ENCODE peak calls at places on chromosome 11, in ten cellular contexts. One of them, this sample, is unnamed.

GRCh38 chr11:7098235-7098832 is 9.5 kb downstream of the RBMXL2 start:
- DNase-seq in body of pancreas: no peak
- DNase-seq in gastrocnemius medialis: no peak
- DNase-seq in CD4-positive, CD25-positive, alpha-beta regulatory T cell: peak; percentile 61
- DNase-seq in cardiac muscle cell: peak; percentile 70
- DNase-seq in adrenal gland: no peak
- DNase-seq in lung: no peak
- DNase-seq in caudate nucleus: no peak
- DNase-seq in uterus: no peak
- DNase-seq in HCT116: peak; percentile 50
- DNase-seq in this sample: no peak

GRCh38 chr11:30257058-30257457 is 26.2 kb downstream of the FSHB start:
- DNase-seq in cardiac muscle cell: no peak
- DNase-seq in uterus: no peak
- DNase-seq in body of pancreas: no peak
- DNase-seq in caudate nucleus: no peak
- DNase-seq in HCT116: no peak
- DNase-seq in lung: no peak
- DNase-seq in adrenal gland: no peak
- DNase-seq in gastrocnemius medialis: no peak
- DNase-seq in CD4-positive, CD25-positive, alpha-beta regulatory T cell: no peak
- DNase-seq in this sample: no peak

GRCh38 chr11:119317592-119318239 is 786 bp upstream of the MCAM start:
- DNase-seq in body of pancreas: no peak
- DNase-seq in HCT116: no peak
- DNase-seq in adrenal gland: no peak
- DNase-seq in uterus: no peak
- DNase-seq in CD4-positive, CD25-positive, alpha-beta regulatory T cell: no peak
- DNase-seq in gastrocnemius medialis: no peak
- DNase-seq in caudate nucleus: no peak
- DNase-seq in cardiac muscle cell: no peak
- DNase-seq in lung: no peak
- DNase-seq in this sample: no peak

GRCh38 chr11:2728663-2729332 is 29.0 kb upstream of the KCNQ1OT1 start:
- DNase-seq in adrenal gland: no peak
- DNase-seq in gastrocnemius medialis: no peak
- DNase-seq in HCT116: no peak
- DNase-seq in caudate nucleus: peak; percentile 74
- DNase-seq in cardiac muscle cell: no peak
- DNase-seq in uterus: no peak
- DNase-seq in lung: no peak
- DNase-seq in CD4-positive, CD25-positive, alpha-beta regulatory T cell: no peak
- DNase-seq in body of pancreas: peak; percentile 70
- DNase-seq in this sample: peak; percentile 54

GRCh38 chr11:62588966-62589637 is 2.2 kb downstream of the TUT1 start:
- DNase-seq in cardiac muscle cell: no peak
- DNase-seq in lung: no peak
- DNase-seq in gastrocnemius medialis: no peak
- DNase-seq in HCT116: no peak
- DNase-seq in adrenal gland: no peak
- DNase-seq in body of pancreas: no peak
- DNase-seq in uterus: no peak
- DNase-seq in CD4-positive, CD25-positive, alpha-beta regulatory T cell: peak; percentile 54
- DNase-seq in caudate nucleus: no peak
- DNase-seq in this sample: no peak

GRCh38 chr11:123145220-123145619 is 49.8 kb downstream of the CLMP start:
- DNase-seq in body of pancreas: peak; percentile 87
- DNase-seq in cardiac muscle cell: no peak
- DNase-seq in CD4-positive, CD25-positive, alpha-beta regulatory T cell: no peak
- DNase-seq in uterus: no peak
- DNase-seq in adrenal gland: peak; percentile 81
- DNase-seq in HCT116: peak; percentile 73
- DNase-seq in caudate nucleus: no peak
- DNase-seq in gastrocnemius medialis: peak; percentile 25
- DNase-seq in lung: peak; percentile 72
- DNase-seq in this sample: no peak

GRCh38 chr11:115423728-115424459 is 80.3 kb downstream of the CADM1 start:
- DNase-seq in CD4-positive, CD25-positive, alpha-beta regulatory T cell: no peak
- DNase-seq in body of pancreas: no peak
- DNase-seq in caudate nucleus: no peak
- DNase-seq in uterus: no peak
- DNase-seq in cardiac muscle cell: no peak
- DNase-seq in lung: no peak
- DNase-seq in HCT116: no peak
- DNase-seq in gastrocnemius medialis: no peak
- DNase-seq in adrenal gland: no peak
- DNase-seq in this sample: no peak

GRCh38 chr11:117678651-117679407 is 118.2 kb downstream of the DSCAML1 start:
- DNase-seq in lung: no peak
- DNase-seq in CD4-positive, CD25-positive, alpha-beta regulatory T cell: no peak
- DNase-seq in cardiac muscle cell: no peak
- DNase-seq in gastrocnemius medialis: no peak
- DNase-seq in adrenal gland: no peak
- DNase-seq in HCT116: no peak
- DNase-seq in uterus: no peak
- DNase-seq in caudate nucleus: peak; percentile 51
- DNase-seq in body of pancreas: no peak
- DNase-seq in this sample: peak; percentile 64

GRCh38 chr11:46332568-46333128 is 14.6 kb upstream of the DGKZ start:
- DNase-seq in uterus: no peak
- DNase-seq in caudate nucleus: no peak
- DNase-seq in CD4-positive, CD25-positive, alpha-beta regulatory T cell: no peak
- DNase-seq in HCT116: no peak
- DNase-seq in cardiac muscle cell: peak; percentile 67
- DNase-seq in body of pancreas: no peak
- DNase-seq in adrenal gland: no peak
- DNase-seq in gastrocnemius medialis: no peak
- DNase-seq in lung: no peak
- DNase-seq in this sample: no peak

GRCh38 chr11:25065711-25066110 is 568.9 kb downstream of the LUZP2 start:
- DNase-seq in adrenal gland: no peak
- DNase-seq in lung: no peak
- DNase-seq in uterus: no peak
- DNase-seq in gastrocnemius medialis: no peak
- DNase-seq in cardiac muscle cell: no peak
- DNase-seq in body of pancreas: no peak
- DNase-seq in HCT116: no peak
- DNase-seq in caudate nucleus: no peak
- DNase-seq in CD4-positive, CD25-positive, alpha-beta regulatory T cell: no peak
- DNase-seq in this sample: no peak

GRCh38 chr11:1163911-1164735 is 6.4 kb downstream of the MUC5AC start:
- DNase-seq in HCT116: no peak
- DNase-seq in cardiac muscle cell: no peak
- DNase-seq in uterus: no peak
- DNase-seq in lung: no peak
- DNase-seq in gastrocnemius medialis: no peak
- DNase-seq in body of pancreas: peak; percentile 7
- DNase-seq in CD4-positive, CD25-positive, alpha-beta regulatory T cell: no peak
- DNase-seq in adrenal gland: no peak
- DNase-seq in caudate nucleus: no peak
- DNase-seq in this sample: peak; percentile 34

GRCh38 chr11:87432006-87432405 is 394.3 kb downstream of the TMEM135 start:
- DNase-seq in body of pancreas: no peak
- DNase-seq in adrenal gland: no peak
- DNase-seq in caudate nucleus: no peak
- DNase-seq in HCT116: no peak
- DNase-seq in lung: no peak
- DNase-seq in CD4-positive, CD25-positive, alpha-beta regulatory T cell: no peak
- DNase-seq in cardiac muscle cell: no peak
- DNase-seq in gastrocnemius medialis: no peak
- DNase-seq in uterus: no peak
- DNase-seq in this sample: no peak

GRCh38 chr11:65592840-65593517 is 2.6 kb downstream of the KCNK7 start:
- DNase-seq in lung: no peak
- DNase-seq in CD4-positive, CD25-positive, alpha-beta regulatory T cell: no peak
- DNase-seq in body of pancreas: peak; percentile 9
- DNase-seq in gastrocnemius medialis: no peak
- DNase-seq in cardiac muscle cell: no peak
- DNase-seq in adrenal gland: no peak
- DNase-seq in uterus: no peak
- DNase-seq in caudate nucleus: no peak
- DNase-seq in HCT116: no peak
- DNase-seq in this sample: no peak
- H3K27ac ChIP-seq in lung: no peak overlapping the region
- H3K27ac ChIP-seq in CD4-positive, CD25-positive, alpha-beta regulatory T cell: no peak overlapping the region
- H3K27ac ChIP-seq in body of pancreas: no peak overlapping the region
- H3K27ac ChIP-seq in gastrocnemius medialis: peak overlapping the region; percentile 98
- H3K27ac ChIP-seq in cardiac muscle cell: no peak overlapping the region
- H3K27ac ChIP-seq in adrenal gland: no peak overlapping the region
- H3K27ac ChIP-seq in uterus: no peak overlapping the region
- H3K27ac ChIP-seq in caudate nucleus: peak overlapping the region; percentile 67
- H3K27ac ChIP-seq in HCT116: peak overlapping the region; percentile 26
- H3K27ac ChIP-seq in this sample: peak overlapping the region; percentile 14

DNA sequence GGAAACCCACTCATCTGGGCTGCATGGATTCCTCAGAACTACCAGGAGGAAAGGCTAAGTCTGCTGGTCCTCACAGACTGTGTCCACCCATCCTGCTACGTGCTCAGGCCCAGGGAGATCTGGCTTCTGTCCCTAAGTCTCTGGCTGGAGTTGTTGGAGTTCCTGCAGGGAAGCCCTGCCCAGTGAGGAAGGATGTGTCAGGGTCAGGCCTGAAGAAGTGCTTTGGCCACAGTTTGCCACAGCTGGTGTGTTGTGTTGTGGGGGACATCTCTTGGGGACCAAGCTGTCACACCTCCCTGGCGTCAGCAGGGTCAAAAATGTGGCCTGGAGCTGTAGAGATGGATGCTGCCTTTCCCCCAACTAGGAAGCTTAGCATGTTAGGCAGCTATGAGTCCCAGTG is 684.7 kb downstream of the METTL15 start:
- DNase-seq in adrenal gland: no peak
- DNase-seq in caudate nucleus: no peak
- DNase-seq in gastrocnemius medialis: no peak
- DNase-seq in cardiac muscle cell: no peak
- DNase-seq in CD4-positive, CD25-positive, alpha-beta regulatory T cell: no peak
- DNase-seq in HCT116: no peak
- DNase-seq in lung: no peak
- DNase-seq in body of pancreas: no peak
- DNase-seq in uterus: no peak
- DNase-seq in this sample: no peak
- H3K27ac ChIP-seq in adrenal gland: no peak overlapping the region
- H3K27ac ChIP-seq in caudate nucleus: no peak overlapping the region
- H3K27ac ChIP-seq in gastrocnemius medialis: no peak overlapping the region
- H3K27ac ChIP-seq in cardiac muscle cell: no peak overlapping the region
- H3K27ac ChIP-seq in CD4-positive, CD25-positive, alpha-beta regulatory T cell: no peak overlapping the region
- H3K27ac ChIP-seq in HCT116: no peak overlapping the region
- H3K27ac ChIP-seq in lung: no peak overlapping the region
- H3K27ac ChIP-seq in body of pancreas: no peak overlapping the region
- H3K27ac ChIP-seq in uterus: no peak overlapping the region
- H3K27ac ChIP-seq in this sample: no peak overlapping the region

GRCh38 chr11:67450796-67451657 is 1.5 kb downstream of the GPR152 start:
- DNase-seq in caudate nucleus: no peak
- DNase-seq in uterus: no peak
- DNase-seq in gastrocnemius medialis: no peak
- DNase-seq in cardiac muscle cell: no peak
- DNase-seq in CD4-positive, CD25-positive, alpha-beta regulatory T cell: no peak
- DNase-seq in adrenal gland: no peak
- DNase-seq in HCT116: no peak
- DNase-seq in body of pancreas: no peak
- DNase-seq in lung: no peak
- DNase-seq in this sample: no peak

GRCh38 chr11:67455054-67455453 is at the start of gene CABP4:
- DNase-seq in body of pancreas: no peak
- DNase-seq in uterus: no peak
- DNase-seq in CD4-positive, CD25-positive, alpha-beta regulatory T cell: no peak
- DNase-seq in cardiac muscle cell: no peak
- DNase-seq in HCT116: no peak
- DNase-seq in lung: no peak
- DNase-seq in adrenal gland: no peak
- DNase-seq in gastrocnemius medialis: no peak
- DNase-seq in caudate nucleus: no peak
- DNase-seq in this sample: no peak

GRCh38 chr11:67453816-67454732 is 1.1 kb upstream of the CABP4 start:
- DNase-seq in CD4-positive, CD25-positive, alpha-beta regulatory T cell: no peak
- DNase-seq in lung: no peak
- DNase-seq in body of pancreas: no peak
- DNase-seq in cardiac muscle cell: no peak
- DNase-seq in HCT116: no peak
- DNase-seq in adrenal gland: no peak
- DNase-seq in caudate nucleus: no peak
- DNase-seq in uterus: no peak
- DNase-seq in gastrocnemius medialis: no peak
- DNase-seq in this sample: no peak

GRCh38 chr11:67451658-67451976 is 912 bp downstream of the GPR152 start:
- DNase-seq in CD4-positive, CD25-positive, alpha-beta regulatory T cell: no peak
- DNase-seq in adrenal gland: no peak
- DNase-seq in body of pancreas: no peak
- DNase-seq in gastrocnemius medialis: no peak
- DNase-seq in HCT116: no peak
- DNase-seq in uterus: no peak
- DNase-seq in caudate nucleus: no peak
- DNase-seq in cardiac muscle cell: no peak
- DNase-seq in lung: no peak
- DNase-seq in this sample: no peak

DNA sequence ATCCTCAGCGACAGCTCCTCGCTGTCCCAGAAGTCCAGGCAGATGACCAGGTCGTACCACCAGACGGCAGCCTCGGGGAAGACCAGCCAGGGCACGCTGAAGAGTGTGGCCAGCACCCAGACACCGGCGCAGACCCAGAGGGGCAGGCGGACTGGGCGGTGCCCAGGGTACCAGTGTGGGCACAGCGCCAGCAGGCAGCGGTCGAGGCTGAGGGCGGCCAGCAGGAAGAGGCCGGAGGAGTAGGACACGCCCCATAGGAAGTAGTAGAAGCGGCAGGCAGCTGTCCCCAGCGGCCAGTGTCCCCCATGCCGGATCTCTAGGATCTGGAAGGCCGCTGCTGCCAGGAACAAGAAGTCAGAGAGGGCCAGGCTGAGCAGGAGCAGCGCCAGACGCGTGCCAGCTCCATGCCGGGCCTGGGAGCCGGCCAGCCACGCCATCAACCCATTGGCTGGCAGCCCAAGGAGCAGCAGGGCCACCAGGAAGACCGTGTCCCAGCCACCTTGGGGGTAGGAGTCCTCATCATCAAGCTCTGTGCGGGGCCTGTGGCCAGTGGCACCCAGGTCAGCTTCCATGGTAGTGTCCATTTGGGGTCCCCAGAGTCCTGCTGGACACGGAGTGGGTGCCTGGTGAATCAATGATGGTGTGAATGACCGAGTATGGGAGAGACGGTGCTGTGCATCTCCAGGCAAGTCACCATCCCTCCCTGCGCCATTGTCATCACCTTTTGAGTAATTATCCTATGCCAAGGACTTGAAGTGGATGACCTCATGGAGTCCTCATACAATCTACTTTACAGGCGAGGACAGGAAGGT is at the start of gene GPR152:
- DNase-seq in uterus: no peak
- DNase-seq in caudate nucleus: no peak
- DNase-seq in cardiac muscle cell: no peak
- DNase-seq in adrenal gland: peak; percentile 40
- DNase-seq in gastrocnemius medialis: no peak
- DNase-seq in lung: no peak
- DNase-seq in CD4-positive, CD25-positive, alpha-beta regulatory T cell: no peak
- DNase-seq in HCT116: no peak
- DNase-seq in body of pancreas: peak; percentile 81
- DNase-seq in this sample: peak; percentile 50
- H3K27ac ChIP-seq in uterus: no peak within 1 kb of the TSS
- H3K27ac ChIP-seq in caudate nucleus: no peak within 1 kb of the TSS
- H3K27ac ChIP-seq in cardiac muscle cell: no peak within 1 kb of the TSS
- H3K27ac ChIP-seq in adrenal gland: no peak within 1 kb of the TSS
- H3K27ac ChIP-seq in gastrocnemius medialis: peak within 1 kb of the TSS; percentile 19
- H3K27ac ChIP-seq in lung: no peak within 1 kb of the TSS
- H3K27ac ChIP-seq in CD4-positive, CD25-positive, alpha-beta regulatory T cell: no peak within 1 kb of the TSS
- H3K27ac ChIP-seq in HCT116: no peak within 1 kb of the TSS
- H3K27ac ChIP-seq in body of pancreas: peak within 1 kb of the TSS; percentile 41
- H3K27ac ChIP-seq in this sample: no peak within 1 kb of the TSS

GRCh38 chr11:126348806-126349582 is 6.5 kb upstream of the ST3GAL4 start:
- DNase-seq in HCT116: no peak
- DNase-seq in body of pancreas: no peak
- DNase-seq in caudate nucleus: no peak
- DNase-seq in uterus: no peak
- DNase-seq in adrenal gland: no peak
- DNase-seq in lung: no peak
- DNase-seq in cardiac muscle cell: no peak
- DNase-seq in CD4-positive, CD25-positive, alpha-beta regulatory T cell: no peak
- DNase-seq in gastrocnemius medialis: no peak
- DNase-seq in this sample: no peak
- H3K27ac ChIP-seq in HCT116: no peak overlapping the region
- H3K27ac ChIP-seq in body of pancreas: no peak overlapping the region
- H3K27ac ChIP-seq in caudate nucleus: no peak overlapping the region
- H3K27ac ChIP-seq in uterus: no peak overlapping the region
- H3K27ac ChIP-seq in adrenal gland: peak overlapping the region; percentile 93
- H3K27ac ChIP-seq in lung: peak overlapping the region; percentile 86
- H3K27ac ChIP-seq in cardiac muscle cell: peak overlapping the region; percentile 89
- H3K27ac ChIP-seq in CD4-positive, CD25-positive, alpha-beta regulatory T cell: no peak overlapping the region
- H3K27ac ChIP-seq in gastrocnemius medialis: peak overlapping the region; percentile 2
- H3K27ac ChIP-seq in this sample: peak overlapping the region; percentile 65